ENCODE peak calls at places on chromosomes 11 and 22, in five cellular contexts. K is HCT116, G is body of pancreas, V is aorta, A is HAP-1. O is an unnamed sample.

GRCh38 chr11:13661074-13661623 is 7.3 kb upstream of the FAR1 start:
- DNase-seq in K (no peak), G (no peak), V (no peak), A (no peak), O (no peak)

GRCh38 chr11:65944191-65944590 is 1.1 kb upstream of the TSGA10IP start:
- DNase-seq in K (no peak), G (no peak), V (no peak), A (no peak), O (no peak)

GRCh38 chr11:36532908-36533601 is 23.0 kb upstream of the TRAF6 start:
- DNase-seq in K (no peak), G (no peak), V (no peak), A (no peak), O (no peak)

GRCh38 chr11:64186205-64187165 is 514 bp downstream of the STIP1 start:
- DNase-seq in K (no peak), G (peak), V (no peak), A (peak), O (no peak)

GRCh38 chr11:125579811-125580210 is 10.5 kb downstream of the EI24 start:
- DNase-seq in K (no peak), G (no peak), V (no peak), A (no peak), O (no peak)

GRCh38 chr11:126337472-126338241 is 17.8 kb upstream of the ST3GAL4 start:
- DNase-seq in K (no peak), G (no peak), V (peak), A (no peak), O (no peak)

GRCh38 chr11:84290647-84291046 is 1004.5 kb upstream of the CCDC90B start:
- DNase-seq in K (no peak), G (no peak), V (no peak), A (no peak), O (peak)

GRCh38 chr11:65700377-65700776 is 11.7 kb upstream of the KAT5 start:
- DNase-seq in K (no peak), G (no peak), V (no peak), A (no peak), O (peak)

GRCh38 chr11:118186346-118187107 is 10.1 kb upstream of the SCN2B start:
- DNase-seq in K (no peak), G (no peak), V (no peak), A (no peak), O (no peak)

GRCh38 chr11:6655020-6655789 is 404 bp downstream of the DCHS1 start:
- DNase-seq in K (no peak), G (peak), V (peak), A (peak), O (peak)
- H3K4me3 ChIP-seq in K (no peak), G (no peak), V (peak), A (peak), O (peak)

GRCh38 chr22:41449321-41449720 is 2.7 kb upstream of the TOB2 start:
- DNase-seq in K (no peak), G (no peak), V (peak), A (no peak), O (no peak)
- H3K4me3 ChIP-seq in K (no peak), G (no peak), V (no peak), A (no peak), O (no peak)

DNA sequence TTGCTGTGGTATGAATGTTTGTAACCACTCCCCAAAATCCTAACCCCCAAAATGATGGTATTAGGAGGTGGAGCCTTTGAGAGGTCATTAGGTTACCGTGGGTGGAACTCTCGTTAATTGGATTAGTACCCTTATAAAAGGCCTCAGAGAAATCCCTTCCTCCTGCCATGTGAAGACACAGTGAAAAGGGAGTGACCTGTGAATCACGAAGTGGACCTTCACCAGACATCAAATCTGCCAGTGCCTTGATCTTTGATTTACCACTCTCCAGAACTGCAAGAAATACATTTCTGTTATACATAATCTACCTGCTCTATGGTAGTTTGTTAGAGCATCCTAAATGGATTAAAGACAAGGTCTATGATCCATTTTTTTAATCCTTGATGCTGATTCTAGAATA is 12.6 kb upstream of the PICALM start:
- DNase-seq in K (no peak), G (no peak), V (no peak), A (no peak), O (no peak)
- H3K4me3 ChIP-seq in K (no peak), G (no peak), V (no peak), A (no peak), O (no peak)

GRCh38 chr22:33883561-33883960 is 36.7 kb downstream of the LARGE1 start:
- DNase-seq in K (no peak), G (no peak), V (no peak), A (no peak), O (no peak)
- H3K4me3 ChIP-seq in K (no peak), G (no peak), V (no peak), A (no peak), O (no peak)

GRCh38 chr22:37976547-37976946 is 7.8 kb downstream of the SOX10 start:
- DNase-seq in K (no peak), G (no peak), V (no peak), A (no peak), O (no peak)

GRCh38 chr22:37981282-37982011 is 2.9 kb downstream of the SOX10 start:
- DNase-seq in K (no peak), G (no peak), V (no peak), A (no peak), O (no peak)

GRCh38 chr22:37982151-37982838 is 2.1 kb downstream of the SOX10 start:
- DNase-seq in K (no peak), G (no peak), V (no peak), A (no peak), O (no peak)

GRCh38 chr22:37982938-37983859 is 1.2 kb downstream of the SOX10 start:
- DNase-seq in K (no peak), G (no peak), V (no peak), A (peak), O (no peak)

GRCh38 chr22:37979782-37980181 is 4.6 kb downstream of the SOX10 start:
- DNase-seq in K (no peak), G (no peak), V (no peak), A (no peak), O (no peak)
- H3K4me3 ChIP-seq in K (no peak), G (no peak), V (no peak), A (no peak), O (no peak)

GRCh38 chr22:21031545-21032036 is 770 bp downstream of the SLC7A4 start:
- DNase-seq in K (no peak), G (no peak), V (no peak), A (no peak), O (no peak)

GRCh38 chr22:21030621-21031544 is 1.5 kb downstream of the SLC7A4 start:
- DNase-seq in K (no peak), G (no peak), V (no peak), A (no peak), O (no peak)

GRCh38 chr22:21032843-21033688 is 705 bp upstream of the SLC7A4 start:
- DNase-seq in K (no peak), G (no peak), V (no peak), A (no peak), O (peak)

GRCh38 chr22:21033895-21034294 is 1.5 kb upstream of the SLC7A4 start:
- DNase-seq in K (no peak), G (no peak), V (no peak), A (no peak), O (peak)

GRCh38 chr22:21032037-21032842 is at the start of gene SLC7A4:
- DNase-seq in K (no peak), G (no peak), V (no peak), A (no peak), O (no peak)
- H3K4me3 ChIP-seq in K (no peak), G (no peak), V (no peak), A (no peak), O (peak)

GRCh38 chr11:2136952-2137201 is 2.3 kb downstream of the IGF2 start:
- DNase-seq in K (no peak), G (no peak), V (no peak), A (no peak), O (no peak)
- H3K4me3 ChIP-seq in K (no peak), G (no peak), V (no peak), A (no peak), O (no peak)

GRCh38 chr22:42075277-42075676 is 1.2 kb downstream of the PHETA2 start:
- DNase-seq in K (no peak), G (no peak), V (no peak), A (no peak), O (no peak)
- H3K4me3 ChIP-seq in K (no peak), G (no peak), V (no peak), A (no peak), O (peak)